ENCODE peak calls at places on chromosome 1, in eight cellular contexts. One of them, this sample, is unnamed.
A peak's percentile ranks its signal among the peaks of the same experiment; 100 is the strongest.

GRCh38 chr1:203325004-203325417 is 19.7 kb downstream of the BTG2 start:
- DNase-seq in T follicular helper cell: peak; percentile 47
- DNase-seq in activated CD4-positive, alpha-beta T cell treated with anti-CD3 and anti-CD28 coated beads, Interleukin-2, amount 10 ng/mL, durations not matched to agents 7 days and 5 days: peak; percentile 71
- DNase-seq in head of caudate nucleus: no peak
- DNase-seq in IMR-90: no peak
- DNase-seq in foreskin melanocyte: no peak
- DNase-seq in fibroblast of gingiva: no peak
- DNase-seq in kidney: no peak
- DNase-seq in this sample: no peak

GRCh38 chr1:154466136-154466665 is 35.8 kb upstream of the TDRD10 start:
- DNase-seq in T follicular helper cell: no peak
- DNase-seq in activated CD4-positive, alpha-beta T cell treated with anti-CD3 and anti-CD28 coated beads, Interleukin-2, amount 10 ng/mL, durations not matched to agents 7 days and 5 days: no peak
- DNase-seq in head of caudate nucleus: no peak
- DNase-seq in IMR-90: no peak
- DNase-seq in foreskin melanocyte: no peak
- DNase-seq in fibroblast of gingiva: no peak
- DNase-seq in kidney: no peak
- DNase-seq in this sample: no peak

GRCh38 chr1:2038229-2038628 is 12.0 kb upstream of the PRKCZ start:
- DNase-seq in T follicular helper cell: no peak
- DNase-seq in activated CD4-positive, alpha-beta T cell treated with anti-CD3 and anti-CD28 coated beads, Interleukin-2, amount 10 ng/mL, durations not matched to agents 7 days and 5 days: no peak
- DNase-seq in head of caudate nucleus: no peak
- DNase-seq in IMR-90: no peak
- DNase-seq in foreskin melanocyte: no peak
- DNase-seq in fibroblast of gingiva: no peak
- DNase-seq in kidney: no peak
- DNase-seq in this sample: no peak

GRCh38 chr1:11749203-11749689 is 12.7 kb upstream of the C1orf167 start:
- DNase-seq in T follicular helper cell: no peak
- DNase-seq in activated CD4-positive, alpha-beta T cell treated with anti-CD3 and anti-CD28 coated beads, Interleukin-2, amount 10 ng/mL, durations not matched to agents 7 days and 5 days: peak; percentile 86
- DNase-seq in head of caudate nucleus: peak; percentile 44
- DNase-seq in IMR-90: no peak
- DNase-seq in foreskin melanocyte: no peak
- DNase-seq in fibroblast of gingiva: no peak
- DNase-seq in kidney: no peak
- DNase-seq in this sample: peak; percentile 30

GRCh38 chr1:203742446-203742845 is 22.5 kb upstream of the LAX1 start:
- DNase-seq in T follicular helper cell: no peak
- DNase-seq in activated CD4-positive, alpha-beta T cell treated with anti-CD3 and anti-CD28 coated beads, Interleukin-2, amount 10 ng/mL, durations not matched to agents 7 days and 5 days: no peak
- DNase-seq in head of caudate nucleus: no peak
- DNase-seq in IMR-90: peak; percentile 30
- DNase-seq in foreskin melanocyte: no peak
- DNase-seq in fibroblast of gingiva: no peak
- DNase-seq in kidney: no peak
- DNase-seq in this sample: no peak

GRCh38 chr1:167860231-167860923 is 53.6 kb downstream of the ADCY10 start:
- DNase-seq in T follicular helper cell: no peak
- DNase-seq in activated CD4-positive, alpha-beta T cell treated with anti-CD3 and anti-CD28 coated beads, Interleukin-2, amount 10 ng/mL, durations not matched to agents 7 days and 5 days: no peak
- DNase-seq in head of caudate nucleus: no peak
- DNase-seq in IMR-90: peak; percentile 69
- DNase-seq in foreskin melanocyte: no peak
- DNase-seq in fibroblast of gingiva: no peak
- DNase-seq in kidney: no peak
- DNase-seq in this sample: no peak

GRCh38 chr1:223843934-223844333 is 1.8 kb downstream of the TP53BP2 start:
- DNase-seq in T follicular helper cell: no peak
- DNase-seq in activated CD4-positive, alpha-beta T cell treated with anti-CD3 and anti-CD28 coated beads, Interleukin-2, amount 10 ng/mL, durations not matched to agents 7 days and 5 days: no peak
- DNase-seq in head of caudate nucleus: no peak
- DNase-seq in IMR-90: no peak
- DNase-seq in foreskin melanocyte: no peak
- DNase-seq in fibroblast of gingiva: no peak
- DNase-seq in kidney: no peak
- DNase-seq in this sample: peak; percentile 17

GRCh38 chr1:239731079-239731744 is 344.8 kb downstream of the CHRM3 start:
- DNase-seq in T follicular helper cell: no peak
- DNase-seq in activated CD4-positive, alpha-beta T cell treated with anti-CD3 and anti-CD28 coated beads, Interleukin-2, amount 10 ng/mL, durations not matched to agents 7 days and 5 days: no peak
- DNase-seq in head of caudate nucleus: no peak
- DNase-seq in IMR-90: no peak
- DNase-seq in foreskin melanocyte: no peak
- DNase-seq in fibroblast of gingiva: no peak
- DNase-seq in kidney: no peak
- DNase-seq in this sample: no peak

GRCh38 chr1:30310966-30311742 is 412.2 kb downstream of the MATN1 start:
- DNase-seq in T follicular helper cell: no peak
- DNase-seq in activated CD4-positive, alpha-beta T cell treated with anti-CD3 and anti-CD28 coated beads, Interleukin-2, amount 10 ng/mL, durations not matched to agents 7 days and 5 days: no peak
- DNase-seq in head of caudate nucleus: no peak
- DNase-seq in IMR-90: no peak
- DNase-seq in foreskin melanocyte: no peak
- DNase-seq in fibroblast of gingiva: no peak
- DNase-seq in kidney: peak; percentile 41
- DNase-seq in this sample: no peak

GRCh38 chr1:234923626-234924025 is 205.0 kb downstream of the TOMM20 start:
- DNase-seq in T follicular helper cell: no peak
- DNase-seq in activated CD4-positive, alpha-beta T cell treated with anti-CD3 and anti-CD28 coated beads, Interleukin-2, amount 10 ng/mL, durations not matched to agents 7 days and 5 days: no peak
- DNase-seq in head of caudate nucleus: no peak
- DNase-seq in IMR-90: no peak
- DNase-seq in foreskin melanocyte: no peak
- DNase-seq in fibroblast of gingiva: no peak
- DNase-seq in kidney: no peak
- DNase-seq in this sample: no peak

GRCh38 chr1:64960731-64961130 is 5.6 kb downstream of the JAK1 start:
- DNase-seq in T follicular helper cell: no peak
- DNase-seq in activated CD4-positive, alpha-beta T cell treated with anti-CD3 and anti-CD28 coated beads, Interleukin-2, amount 10 ng/mL, durations not matched to agents 7 days and 5 days: no peak
- DNase-seq in head of caudate nucleus: no peak
- DNase-seq in IMR-90: no peak
- DNase-seq in foreskin melanocyte: no peak
- DNase-seq in fibroblast of gingiva: no peak
- DNase-seq in kidney: no peak
- DNase-seq in this sample: no peak

GRCh38 chr1:163974120-163974519 is 584.9 kb upstream of the PBX1 start:
- DNase-seq in T follicular helper cell: no peak
- DNase-seq in activated CD4-positive, alpha-beta T cell treated with anti-CD3 and anti-CD28 coated beads, Interleukin-2, amount 10 ng/mL, durations not matched to agents 7 days and 5 days: no peak
- DNase-seq in head of caudate nucleus: no peak
- DNase-seq in IMR-90: no peak
- DNase-seq in foreskin melanocyte: no peak
- DNase-seq in fibroblast of gingiva: peak; percentile 9
- DNase-seq in kidney: no peak
- DNase-seq in this sample: no peak

GRCh38 chr1:152035406-152036315 is 1.1 kb downstream of the S100A11 start:
- DNase-seq in T follicular helper cell: no peak
- DNase-seq in activated CD4-positive, alpha-beta T cell treated with anti-CD3 and anti-CD28 coated beads, Interleukin-2, amount 10 ng/mL, durations not matched to agents 7 days and 5 days: no peak
- DNase-seq in head of caudate nucleus: no peak
- DNase-seq in IMR-90: no peak
- DNase-seq in foreskin melanocyte: no peak
- DNase-seq in fibroblast of gingiva: no peak
- DNase-seq in kidney: no peak
- DNase-seq in this sample: peak; percentile 45

GRCh38 chr1:159161001-159161718 is 10.3 kb upstream of the CADM3 start:
- DNase-seq in T follicular helper cell: peak; percentile 32
- DNase-seq in activated CD4-positive, alpha-beta T cell treated with anti-CD3 and anti-CD28 coated beads, Interleukin-2, amount 10 ng/mL, durations not matched to agents 7 days and 5 days: peak; percentile 62
- DNase-seq in head of caudate nucleus: peak; percentile 72
- DNase-seq in IMR-90: peak; percentile 86
- DNase-seq in foreskin melanocyte: peak; percentile 64
- DNase-seq in fibroblast of gingiva: peak; percentile 82
- DNase-seq in kidney: no peak
- DNase-seq in this sample: peak; percentile 27

GRCh38 chr1:16618719-16619118 is 5.4 kb upstream of the NBPF1 start:
- DNase-seq in T follicular helper cell: no peak
- DNase-seq in activated CD4-positive, alpha-beta T cell treated with anti-CD3 and anti-CD28 coated beads, Interleukin-2, amount 10 ng/mL, durations not matched to agents 7 days and 5 days: no peak
- DNase-seq in head of caudate nucleus: peak; percentile 59
- DNase-seq in IMR-90: no peak
- DNase-seq in foreskin melanocyte: no peak
- DNase-seq in fibroblast of gingiva: no peak
- DNase-seq in kidney: peak; percentile 88
- DNase-seq in this sample: no peak

GRCh38 chr1:112870887-112871646 is 84.9 kb downstream of the SLC16A1 start:
- DNase-seq in T follicular helper cell: no peak
- DNase-seq in activated CD4-positive, alpha-beta T cell treated with anti-CD3 and anti-CD28 coated beads, Interleukin-2, amount 10 ng/mL, durations not matched to agents 7 days and 5 days: no peak
- DNase-seq in head of caudate nucleus: no peak
- DNase-seq in IMR-90: no peak
- DNase-seq in foreskin melanocyte: no peak
- DNase-seq in fibroblast of gingiva: no peak
- DNase-seq in kidney: no peak
- DNase-seq in this sample: no peak

GRCh38 chr1:119159096-119159495 is 18.6 kb upstream of the WARS2 start:
- DNase-seq in T follicular helper cell: no peak
- DNase-seq in activated CD4-positive, alpha-beta T cell treated with anti-CD3 and anti-CD28 coated beads, Interleukin-2, amount 10 ng/mL, durations not matched to agents 7 days and 5 days: no peak
- DNase-seq in head of caudate nucleus: no peak
- DNase-seq in IMR-90: peak; percentile 81
- DNase-seq in foreskin melanocyte: no peak
- DNase-seq in fibroblast of gingiva: peak; percentile 66
- DNase-seq in kidney: no peak
- DNase-seq in this sample: no peak

GRCh38 chr1:36155560-36156328 is at the start of gene MAP7D1:
- DNase-seq in T follicular helper cell: peak; percentile 82
- DNase-seq in activated CD4-positive, alpha-beta T cell treated with anti-CD3 and anti-CD28 coated beads, Interleukin-2, amount 10 ng/mL, durations not matched to agents 7 days and 5 days: peak; percentile 83
- DNase-seq in head of caudate nucleus: peak; percentile 88
- DNase-seq in IMR-90: peak; percentile 80
- DNase-seq in foreskin melanocyte: no peak
- DNase-seq in fibroblast of gingiva: peak; percentile 82
- DNase-seq in kidney: peak; percentile 96
- DNase-seq in this sample: peak; percentile 88

GRCh38 chr1:147541672-147542548 is 609 bp downstream of the BCL9 start:
- DNase-seq in T follicular helper cell: no peak
- DNase-seq in activated CD4-positive, alpha-beta T cell treated with anti-CD3 and anti-CD28 coated beads, Interleukin-2, amount 10 ng/mL, durations not matched to agents 7 days and 5 days: peak; percentile 30
- DNase-seq in head of caudate nucleus: peak; percentile 62
- DNase-seq in IMR-90: peak; percentile 39
- DNase-seq in foreskin melanocyte: no peak
- DNase-seq in fibroblast of gingiva: peak; percentile 43
- DNase-seq in kidney: peak; percentile 85
- DNase-seq in this sample: peak; percentile 19

GRCh38 chr1:85484264-85484663 is 19.3 kb upstream of the DDAH1 start:
- DNase-seq in T follicular helper cell: no peak
- DNase-seq in activated CD4-positive, alpha-beta T cell treated with anti-CD3 and anti-CD28 coated beads, Interleukin-2, amount 10 ng/mL, durations not matched to agents 7 days and 5 days: no peak
- DNase-seq in head of caudate nucleus: no peak
- DNase-seq in IMR-90: no peak
- DNase-seq in foreskin melanocyte: peak; percentile 45
- DNase-seq in fibroblast of gingiva: no peak
- DNase-seq in kidney: no peak
- DNase-seq in this sample: no peak

GRCh38 chr1:156347337-156347736 is 9.0 kb downstream of the TSACC start:
- DNase-seq in T follicular helper cell: no peak
- DNase-seq in activated CD4-positive, alpha-beta T cell treated with anti-CD3 and anti-CD28 coated beads, Interleukin-2, amount 10 ng/mL, durations not matched to agents 7 days and 5 days: no peak
- DNase-seq in head of caudate nucleus: no peak
- DNase-seq in IMR-90: peak; percentile 73
- DNase-seq in foreskin melanocyte: no peak
- DNase-seq in fibroblast of gingiva: peak; percentile 92
- DNase-seq in kidney: no peak
- DNase-seq in this sample: no peak

GRCh38 chr1:100164226-100164625 is 13.8 kb downstream of the LRRC39 start:
- DNase-seq in T follicular helper cell: no peak
- DNase-seq in activated CD4-positive, alpha-beta T cell treated with anti-CD3 and anti-CD28 coated beads, Interleukin-2, amount 10 ng/mL, durations not matched to agents 7 days and 5 days: no peak
- DNase-seq in head of caudate nucleus: no peak
- DNase-seq in IMR-90: peak; percentile 67
- DNase-seq in foreskin melanocyte: peak; percentile 83
- DNase-seq in fibroblast of gingiva: peak; percentile 91
- DNase-seq in kidney: no peak
- DNase-seq in this sample: no peak

This sample was measured in CD4-positive, CD25-positive, alpha-beta regulatory T cell.